ENCODE peak calls at places on chromosomes 4 and X, in nine cellular contexts. U is AG09309; L is heart left ventricle; Y is astrocyte of the spinal cord; N is CD4-positive, alpha-beta memory T cell; H is GM23338; D is sigmoid colon; C is PC-9; X is MG63. K is an unnamed sample.
A peak's percentile ranks its signal among the peaks of the same experiment; 100 is the strongest.

GRCh38 chr4:26183017-26183416 is 137.8 kb upstream of the RBPJ start:
- DNase-seq in Y (no peak), D (no peak), X (no peak), L (no peak), C (no peak), H (no peak), N (no peak), U (no peak), K (no peak)

GRCh38 chrX:41406211-41406610 is 40.9 kb upstream of the NYX start:
- DNase-seq in N (no peak), H (no peak), C (no peak), U (no peak), D (no peak), Y (no peak), L (no peak), X (no peak), K (peak; percentile 27)

GRCh38 chr4:17687237-17687857 is 72.9 kb downstream of the MED28 start:
- DNase-seq in X (no peak), Y (peak; percentile 21), N (no peak), C (no peak), U (no peak), H (no peak), D (no peak), L (no peak), K (no peak)

GRCh38 chr4:72418458-72418857 is 150.6 kb downstream of the ADAMTS3 start:
- DNase-seq in C (no peak), Y (peak; percentile 80), L (peak; percentile 53), U (peak; percentile 65), X (peak; percentile 79), D (no peak), H (no peak), N (no peak), K (no peak)

GRCh38 chr4:83644677-83645639 is 109.0 kb downstream of the GPAT3 start:
- DNase-seq in H (peak; percentile 78), U (peak; percentile 32), Y (peak; percentile 71), D (no peak), X (no peak), C (peak; percentile 19), L (peak; percentile 21), N (peak; percentile 49), K (peak; percentile 23)

GRCh38 chr4:115154826-115155225 is 41.4 kb upstream of the NDST4 start:
- DNase-seq in N (no peak), L (no peak), H (peak; percentile 60), C (no peak), X (no peak), U (peak; percentile 3), D (no peak), Y (no peak), K (no peak)

GRCh38 chr4:72283357-72283756 is 251.6 kb downstream of the NPFFR2 start:
- DNase-seq in U (no peak), H (peak; percentile 3), C (no peak), L (no peak), Y (no peak), D (no peak), N (no peak), X (no peak), K (no peak)

GRCh38 chr4:176538217-176538925 is 218.6 kb downstream of the SPCS3 start:
- DNase-seq in U (peak; percentile 83), H (no peak), Y (peak; percentile 92), N (no peak), X (peak; percentile 64), C (no peak), D (no peak), L (no peak), K (no peak)

GRCh38 chrX:121000589-121000988 is 15.0 kb upstream of the CT47A1 start:
- DNase-seq in C (no peak), X (no peak), D (no peak), L (no peak), H (peak; percentile 26), N (no peak), Y (peak; percentile 4), U (no peak), K (no peak)

GRCh38 chr4:89136525-89136924 is 25.2 kb downstream of the TIGD2 start:
- DNase-seq in C (no peak), Y (no peak), U (peak; percentile 35), N (no peak), L (no peak), D (no peak), X (no peak), H (no peak), K (no peak)

GRCh38 chr4:183171484-183172267 is 72.6 kb downstream of the WWC2 start:
- DNase-seq in D (no peak), C (no peak), Y (no peak), U (no peak), H (no peak), N (no peak), L (no peak), X (no peak), K (no peak)

GRCh38 chrX:154136627-154137161 is 7.3 kb upstream of the OPN1LW start:
- DNase-seq in X (peak; percentile 49), N (peak; percentile 71), U (no peak), C (peak; percentile 73), D (peak; percentile 87), L (peak; percentile 69), H (peak; percentile 81), Y (peak; percentile 35), K (no peak)
- H3K4me3 ChIP-seq in X (no peak overlapping the region), N (peak overlapping the region; percentile 15), U (peak overlapping the region; percentile 32), C (no peak overlapping the region), D (peak overlapping the region; percentile 35), L (peak overlapping the region; percentile 49), H (peak overlapping the region; percentile 44), Y (peak overlapping the region; percentile 12), K (peak overlapping the region; percentile 14)

DNA sequence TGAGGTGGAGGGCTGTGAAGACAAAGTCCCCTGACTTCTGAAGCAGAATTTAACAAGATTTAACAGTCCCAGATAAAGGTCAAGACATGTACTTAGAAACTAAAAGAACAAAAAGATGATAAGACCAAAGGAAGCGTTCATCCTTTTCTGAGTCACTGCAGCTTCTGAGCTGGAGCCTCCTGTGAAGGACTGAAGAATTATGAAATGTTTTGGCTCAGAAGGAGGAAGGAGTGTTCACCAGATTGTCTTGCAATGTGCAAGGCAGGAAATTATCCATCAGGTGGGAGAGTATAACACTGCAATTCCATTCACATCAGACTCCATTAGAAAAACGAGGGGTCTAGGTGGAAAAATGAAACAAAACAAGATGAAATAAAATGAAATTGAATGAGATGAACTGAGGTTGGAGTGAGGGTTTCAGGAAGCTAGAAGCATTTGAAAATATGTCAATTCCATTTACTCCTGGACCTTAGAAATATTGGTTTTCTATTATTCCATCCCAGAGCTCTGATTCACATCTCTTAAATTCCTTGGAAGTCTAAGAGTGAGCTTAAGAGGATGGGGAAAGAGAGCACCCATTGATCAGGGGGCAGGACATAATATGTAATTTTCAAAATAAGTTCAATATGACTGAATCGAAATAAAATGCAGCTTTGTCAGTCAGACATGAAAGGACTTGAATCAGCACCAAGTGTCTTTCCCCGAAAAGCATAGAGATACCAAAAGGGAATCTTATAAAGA is 186.1 kb upstream of the LNX1 start:
- DNase-seq in C (no peak), U (peak; percentile 63), H (no peak), Y (peak; percentile 77), N (no peak), D (no peak), L (no peak), X (peak; percentile 71), K (no peak)
- H3K4me3 ChIP-seq in C (no peak overlapping the region), U (no peak overlapping the region), H (no peak overlapping the region), Y (no peak overlapping the region), N (no peak overlapping the region), D (no peak overlapping the region), L (no peak overlapping the region), X (no peak overlapping the region), K (no peak overlapping the region)

DNA sequence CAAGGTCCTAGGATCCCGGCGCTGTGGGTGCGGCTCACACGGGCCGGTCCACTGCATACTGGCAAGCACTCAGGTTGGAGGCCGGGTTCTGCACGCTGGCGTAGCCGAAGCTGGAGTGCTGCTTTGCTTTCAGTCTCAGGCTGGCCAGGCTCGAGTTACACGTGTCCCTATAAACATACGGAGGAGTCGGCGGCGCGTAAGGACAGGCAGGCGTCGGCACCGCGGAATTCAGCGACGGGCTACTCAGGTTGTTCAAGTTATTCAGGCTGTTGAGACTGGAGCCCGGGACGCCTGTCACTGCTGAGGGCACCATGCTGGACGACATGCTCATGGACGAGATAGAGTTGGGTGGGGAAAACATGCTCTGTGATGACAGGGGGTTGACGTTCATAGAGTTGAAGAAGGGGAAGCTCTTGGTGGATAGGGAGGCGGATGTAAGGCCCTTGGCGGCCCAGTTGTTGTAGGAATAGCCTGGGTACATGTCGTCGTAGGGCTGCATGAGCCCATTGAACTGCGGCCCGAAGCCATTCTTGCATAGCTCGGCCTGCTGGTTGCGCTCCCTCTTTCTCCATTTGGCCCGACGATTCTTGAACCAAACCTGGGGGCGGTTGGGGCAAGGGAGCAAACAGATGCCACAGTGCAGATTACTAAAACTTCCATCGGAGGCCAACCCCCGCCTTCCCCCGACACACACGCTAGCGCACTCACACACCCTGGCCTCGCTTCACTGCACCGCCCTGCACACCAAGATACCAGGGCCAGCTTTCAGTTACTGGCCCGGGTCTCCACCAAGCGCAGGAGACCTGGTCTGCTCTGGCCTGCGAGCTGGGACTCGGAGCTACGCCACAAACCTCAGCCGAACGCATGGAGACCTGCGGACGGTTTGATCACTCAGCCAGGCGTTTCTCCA is 4.5 kb downstream of the PITX2 start:
- DNase-seq in U (no peak), H (peak; percentile 86), D (no peak), X (no peak), C (no peak), L (no peak), Y (no peak), N (no peak), K (no peak)
- H3K4me3 ChIP-seq in U (no peak overlapping the region), H (peak overlapping the region; percentile 68), D (no peak overlapping the region), X (no peak overlapping the region), C (no peak overlapping the region), L (no peak overlapping the region), Y (no peak overlapping the region), N (no peak overlapping the region), K (no peak overlapping the region)

GRCh38 chrX:71616672-71617529 is 1.4 kb downstream of the CXCR3 start:
- DNase-seq in C (no peak), L (no peak), N (no peak), D (no peak), X (no peak), Y (no peak), U (no peak), H (peak; percentile 8), K (no peak)

GRCh38 chrX:71618787-71619186 is 476 bp upstream of the CXCR3 start:
- DNase-seq in Y (no peak), H (no peak), U (no peak), L (no peak), D (no peak), N (no peak), C (no peak), X (no peak), K (no peak)

GRCh38 chrX:71619193-71619592 is 882 bp upstream of the CXCR3 start:
- DNase-seq in X (no peak), D (no peak), H (no peak), U (no peak), N (peak; percentile 55), C (no peak), L (no peak), Y (no peak), K (no peak)

GRCh38 chrX:71618303-71618721 is at the start of gene CXCR3:
- DNase-seq in H (no peak), L (peak; percentile 24), U (no peak), D (no peak), N (peak; percentile 55), Y (peak; percentile 18), X (peak; percentile 32), C (no peak), K (no peak)

DNA sequence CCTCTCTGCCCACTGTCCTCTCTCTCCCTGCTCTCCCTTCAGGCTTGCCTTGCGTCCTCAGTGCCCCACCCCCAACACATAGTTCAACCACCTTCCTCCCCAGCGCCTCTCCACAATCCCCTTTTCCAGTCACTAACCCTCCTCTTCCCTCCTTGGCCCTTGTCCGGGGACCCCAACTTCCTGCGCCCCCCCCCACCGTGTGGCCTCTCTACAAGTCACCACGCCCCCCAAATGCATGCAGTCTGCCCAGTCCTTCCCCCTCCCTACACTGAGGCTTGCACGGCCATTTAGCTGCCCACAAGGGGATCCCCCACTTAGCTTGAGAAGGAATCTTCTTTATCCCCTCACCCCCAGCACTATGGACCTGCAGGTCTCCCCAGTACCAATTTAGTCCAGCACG is 569 bp downstream of the CXCR3 start:
- DNase-seq in Y (no peak), X (no peak), D (no peak), C (no peak), N (no peak), U (no peak), H (no peak), L (no peak), K (no peak)
- H3K4me3 ChIP-seq in Y (no peak overlapping the region), X (no peak overlapping the region), D (no peak overlapping the region), C (no peak overlapping the region), N (peak overlapping the region; percentile 61), U (no peak overlapping the region), H (no peak overlapping the region), L (peak overlapping the region; percentile 47), K (no peak overlapping the region)